ENCODE peak calls at places on chromosomes 13 and 19, in seven cellular contexts. I is colonic mucosa, Q is AG04450, D is lung, O is progenitor cell of endocrine pancreas, S is ascending aorta, Y is heart left ventricle. H is an unnamed sample.

GRCh38 chr13:27825153-27825552 is 32.9 kb downstream of the GSX1 start:
- DNase-seq in I (no peak), Q (no peak), D (no peak), O (no peak), S (no peak), Y (no peak), H (no peak)

GRCh38 chr13:112968910-112969691 is at the start of gene MCF2L:
- DNase-seq in I (peak), Q (no peak), D (peak), O (no peak), S (no peak), Y (no peak), H (peak)

GRCh38 chr19:10158485-10158884 is 36.3 kb downstream of the DNMT1 start:
- DNase-seq in I (no peak), Q (no peak), D (no peak), O (no peak), S (no peak), Y (no peak), H (no peak)

GRCh38 chr13:51523082-51523518 is 61.2 kb upstream of the WDFY2 start:
- DNase-seq in I (no peak), Q (no peak), D (peak), O (no peak), S (no peak), Y (no peak), H (no peak)

GRCh38 chr19:52963229-52963760 is 614 bp upstream of the ZNF816 start:
- DNase-seq in I (peak), Q (no peak), D (no peak), O (no peak), S (no peak), Y (no peak), H (no peak)

GRCh38 chr13:114038211-114038613 is 64.3 kb upstream of the C13orf46 start:
- DNase-seq in I (no peak), Q (no peak), D (no peak), O (no peak), S (no peak), Y (peak), H (no peak)

GRCh38 chr13:63381078-63381859 is 1965.6 kb upstream of the PCDH20 start:
- DNase-seq in I (no peak), Q (no peak), D (no peak), O (no peak), S (no peak), Y (no peak), H (no peak)

GRCh38 chr13:71587193-71587592 is 279.8 kb downstream of the DACH1 start:
- DNase-seq in I (no peak), Q (no peak), D (no peak), O (no peak), S (no peak), Y (no peak), H (no peak)

GRCh38 chr13:44237276-44237767 is 136.3 kb upstream of the SERP2 start:
- DNase-seq in I (peak), Q (peak), D (peak), O (no peak), S (peak), Y (peak), H (peak)

GRCh38 chr19:38515906-38516305 is 82.4 kb downstream of the RYR1 start:
- DNase-seq in I (no peak), Q (no peak), D (no peak), O (no peak), S (no peak), Y (no peak), H (no peak)

GRCh38 chr13:80572308-80572676 is 231.4 kb upstream of the SPRY2 start:
- DNase-seq in I (no peak), Q (no peak), D (no peak), O (no peak), S (no peak), Y (no peak), H (no peak)

GRCh38 chr19:47157455-47158321 is 27.1 kb downstream of the SAE1 start:
- DNase-seq in I (peak), Q (peak), D (peak), O (peak), S (no peak), Y (peak), H (no peak)

GRCh38 chr19:28956421-28956820 is 256.5 kb downstream of the UQCRFS1 start:
- DNase-seq in I (no peak), Q (no peak), D (no peak), O (no peak), S (no peak), Y (no peak), H (no peak)

GRCh38 chr13:50365683-50366391 is 350.6 kb downstream of the KCNRG start:
- DNase-seq in I (no peak), Q (no peak), D (peak), O (no peak), S (no peak), Y (no peak), H (no peak)

GRCh38 chr13:95535243-95535642 is 17.3 kb upstream of the CLDN10 start:
- DNase-seq in I (no peak), Q (no peak), D (no peak), O (no peak), S (no peak), Y (no peak), H (no peak)

GRCh38 chr13:40505196-40505595 is 161.2 kb downstream of the FOXO1 start:
- DNase-seq in I (no peak), Q (no peak), D (no peak), O (no peak), S (no peak), Y (no peak), H (no peak)

GRCh38 chr13:76879211-76879875 is 6.9 kb downstream of the KCTD12 start:
- DNase-seq in I (peak), Q (no peak), D (peak), O (no peak), S (peak), Y (peak), H (no peak)

GRCh38 chr19:13842294-13843103 is 34.4 kb upstream of the NANOS3 start:
- DNase-seq in I (peak), Q (no peak), D (peak), O (no peak), S (peak), Y (peak), H (no peak)

GRCh38 chr13:108895220-108895704 is 265.9 kb downstream of the MYO16 start:
- DNase-seq in I (no peak), Q (no peak), D (no peak), O (no peak), S (no peak), Y (no peak), H (no peak)

GRCh38 chr19:17266589-17266974 is 661 bp upstream of the BABAM1 start:
- DNase-seq in I (no peak), Q (no peak), D (no peak), O (no peak), S (no peak), Y (no peak), H (no peak)

GRCh38 chr13:39892731-39893293 is 237.3 kb downstream of the COG6 start:
- DNase-seq in I (no peak), Q (no peak), D (no peak), O (no peak), S (no peak), Y (peak), H (no peak)

GRCh38 chr19:55605637-55606470 is at the start of gene ZNF865:
- DNase-seq in I (peak), Q (peak), D (peak), O (no peak), S (no peak), Y (peak), H (peak)

GRCh38 chr19:32748497-32748896 is 28.9 kb downstream of the TDRD12 start:
- DNase-seq in I (no peak), Q (no peak), D (no peak), O (no peak), S (no peak), Y (no peak), H (no peak)

GRCh38 chr19:17394891-17395415 is 957 bp upstream of the CCDC194 start:
- DNase-seq in I (peak), Q (no peak), D (no peak), O (no peak), S (no peak), Y (peak), H (no peak)

GRCh38 chr13:32676242-32676641 is 90.0 kb downstream of the PDS5B start:
- DNase-seq in I (no peak), Q (no peak), D (no peak), O (no peak), S (no peak), Y (no peak), H (no peak)

GRCh38 chr19:52170863-52171320 is 529 bp downstream of the ZNF836 start:
- DNase-seq in I (peak), Q (no peak), D (no peak), O (peak), S (no peak), Y (no peak), H (no peak)

GRCh38 chr19:27752530-27753184 is 1460.3 kb downstream of the UQCRFS1 start:
- DNase-seq in I (no peak), Q (no peak), D (no peak), O (no peak), S (no peak), Y (no peak), H (no peak)

GRCh38 chr13:48813518-48813917 is 159.8 kb downstream of the CYSLTR2 start:
- DNase-seq in I (no peak), Q (no peak), D (no peak), O (no peak), S (no peak), Y (no peak), H (no peak)

GRCh38 chr13:89239361-89240127 is 1568.4 kb downstream of the SLITRK5 start:
- DNase-seq in I (no peak), Q (no peak), D (no peak), O (no peak), S (no peak), Y (no peak), H (no peak)

GRCh38 chr13:25980255-25980654 is 71.6 kb downstream of the SHISA2 start:
- DNase-seq in I (no peak), Q (no peak), D (no peak), O (no peak), S (no peak), Y (no peak), H (no peak)
- TF ChIP-seq CTCF in I (no peak), Q (peak), D (no peak), O (peak), S (no peak), Y (no peak), H (peak)

DNA sequence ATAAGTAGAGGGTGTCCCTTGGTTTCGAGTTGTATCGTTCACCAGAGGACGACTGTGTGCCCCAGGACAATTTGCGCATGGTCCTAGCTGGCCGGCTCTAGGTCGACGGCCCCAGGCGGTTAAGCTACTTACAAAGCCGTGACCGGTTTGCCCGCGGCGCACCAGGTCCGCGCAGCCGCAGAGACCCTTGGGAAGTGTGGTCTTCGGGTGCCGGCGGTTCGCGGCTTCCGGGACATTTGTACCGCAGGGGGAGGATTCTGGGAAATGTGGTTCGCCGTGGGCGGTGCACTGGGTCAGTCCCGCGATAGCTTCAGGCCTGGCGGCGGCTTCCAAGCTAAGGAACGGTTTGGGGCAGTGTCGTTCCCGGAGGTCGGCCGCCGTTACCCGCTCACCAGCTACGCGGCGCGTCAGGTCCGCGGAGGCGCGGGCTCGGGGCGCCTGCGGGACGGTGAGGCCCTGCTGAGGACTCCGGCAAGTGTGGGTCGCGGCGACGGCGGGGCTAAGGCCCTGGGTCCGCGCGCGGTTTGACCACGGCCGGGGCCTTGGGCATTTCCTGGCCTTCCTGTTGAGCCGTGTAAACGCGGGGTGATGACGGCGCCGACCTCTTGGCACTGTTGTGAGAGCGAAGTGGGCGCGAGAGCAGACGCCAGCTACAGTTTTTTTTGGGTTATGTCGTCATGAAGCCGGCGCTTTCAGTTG is at the start of gene ZNF302:
- DNase-seq in I (peak), Q (peak), D (peak), O (peak), S (peak), Y (peak), H (peak)
- TF ChIP-seq CTCF in I (no peak), Q (no peak), D (no peak), O (no peak), S (no peak), Y (no peak), H (no peak)

GRCh38 chr19:42250666-42251531 is 4.0 kb downstream of the ERF start:
- DNase-seq in I (no peak), Q (no peak), D (no peak), O (no peak), S (no peak), Y (peak), H (no peak)
- TF ChIP-seq CTCF in I (no peak), Q (no peak), D (no peak), O (no peak), S (no peak), Y (no peak), H (no peak)

GRCh38 chr19:34851277-34851804 is 75.4 kb upstream of the ZNF30 start:
- DNase-seq in I (no peak), Q (no peak), D (no peak), O (no peak), S (no peak), Y (no peak), H (no peak)
- TF ChIP-seq CTCF in I (no peak), Q (no peak), D (no peak), O (peak), S (no peak), Y (no peak), H (no peak)

GRCh38 chr13:23952796-23953195 is 55.5 kb upstream of the C1QTNF9B start:
- DNase-seq in I (no peak), Q (no peak), D (no peak), O (no peak), S (no peak), Y (no peak), H (no peak)

GRCh38 chr13:23949736-23950135 is 52.4 kb upstream of the C1QTNF9B start:
- DNase-seq in I (no peak), Q (no peak), D (no peak), O (no peak), S (no peak), Y (no peak), H (no peak)

GRCh38 chr13:23947893-23948292 is 50.6 kb upstream of the C1QTNF9B start:
- DNase-seq in I (no peak), Q (no peak), D (no peak), O (no peak), S (no peak), Y (no peak), H (no peak)

GRCh38 chr13:23949200-23949599 is 51.9 kb upstream of the C1QTNF9B start:
- DNase-seq in I (no peak), Q (no peak), D (no peak), O (no peak), S (no peak), Y (no peak), H (no peak)

GRCh38 chr13:23950736-23951510 is 53.6 kb upstream of the C1QTNF9B start:
- DNase-seq in I (no peak), Q (no peak), D (no peak), O (no peak), S (no peak), Y (no peak), H (no peak)
- TF ChIP-seq CTCF in I (no peak), Q (peak), D (no peak), O (no peak), S (no peak), Y (no peak), H (no peak)

GRCh38 chr13:31044658-31045620 is 112.5 kb downstream of the TEX26 start:
- DNase-seq in I (peak), Q (no peak), D (no peak), O (no peak), S (no peak), Y (no peak), H (no peak)
- TF ChIP-seq CTCF in I (peak), Q (no peak), D (no peak), O (no peak), S (no peak), Y (no peak), H (no peak)

DNA sequence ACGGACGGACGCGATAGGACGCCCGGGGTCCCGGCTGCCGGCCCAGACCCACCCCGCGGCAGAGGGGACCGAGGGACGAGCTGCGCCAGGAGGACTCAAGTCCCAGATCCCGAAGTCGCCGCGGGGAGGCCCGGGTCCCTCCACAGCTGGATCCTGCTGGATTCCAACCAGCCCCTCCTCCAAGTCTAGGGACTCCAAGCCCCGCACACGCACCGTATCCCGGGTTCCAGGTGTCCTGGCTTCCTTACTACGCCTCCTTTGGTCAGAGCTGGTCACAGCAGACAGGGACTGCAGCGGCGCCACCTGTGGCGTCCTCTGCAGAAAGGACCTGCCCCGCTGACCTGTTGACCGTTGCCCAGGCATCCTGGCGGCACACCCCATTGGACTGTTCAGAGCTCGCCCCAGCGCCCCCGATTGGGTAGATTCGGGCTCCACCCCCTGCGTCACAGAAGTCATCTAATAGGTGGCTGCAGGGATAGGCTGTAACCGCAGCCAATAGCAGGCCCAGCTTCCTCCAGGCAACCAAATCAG is 29.0 kb upstream of the ZNF709 start:
- DNase-seq in I (no peak), Q (no peak), D (peak), O (no peak), S (no peak), Y (peak), H (no peak)
- TF ChIP-seq CTCF in I (no peak), Q (no peak), D (no peak), O (no peak), S (no peak), Y (no peak), H (no peak)

GRCh38 chr19:3970313-3970807 is 539 bp downstream of the DAPK3 start:
- DNase-seq in I (no peak), Q (no peak), D (no peak), O (peak), S (no peak), Y (no peak), H (no peak)

GRCh38 chr19:3975144-3975543 is 4.2 kb upstream of the DAPK3 start:
- DNase-seq in I (no peak), Q (no peak), D (no peak), O (no peak), S (no peak), Y (no peak), H (no peak)

GRCh38 chr19:3969435-3970312 is 1.2 kb downstream of the DAPK3 start:
- DNase-seq in I (no peak), Q (peak), D (no peak), O (peak), S (peak), Y (no peak), H (no peak)

GRCh38 chr19:3968556-3969434 is 2.1 kb downstream of the DAPK3 start:
- DNase-seq in I (peak), Q (peak), D (peak), O (peak), S (peak), Y (peak), H (peak)

DNA sequence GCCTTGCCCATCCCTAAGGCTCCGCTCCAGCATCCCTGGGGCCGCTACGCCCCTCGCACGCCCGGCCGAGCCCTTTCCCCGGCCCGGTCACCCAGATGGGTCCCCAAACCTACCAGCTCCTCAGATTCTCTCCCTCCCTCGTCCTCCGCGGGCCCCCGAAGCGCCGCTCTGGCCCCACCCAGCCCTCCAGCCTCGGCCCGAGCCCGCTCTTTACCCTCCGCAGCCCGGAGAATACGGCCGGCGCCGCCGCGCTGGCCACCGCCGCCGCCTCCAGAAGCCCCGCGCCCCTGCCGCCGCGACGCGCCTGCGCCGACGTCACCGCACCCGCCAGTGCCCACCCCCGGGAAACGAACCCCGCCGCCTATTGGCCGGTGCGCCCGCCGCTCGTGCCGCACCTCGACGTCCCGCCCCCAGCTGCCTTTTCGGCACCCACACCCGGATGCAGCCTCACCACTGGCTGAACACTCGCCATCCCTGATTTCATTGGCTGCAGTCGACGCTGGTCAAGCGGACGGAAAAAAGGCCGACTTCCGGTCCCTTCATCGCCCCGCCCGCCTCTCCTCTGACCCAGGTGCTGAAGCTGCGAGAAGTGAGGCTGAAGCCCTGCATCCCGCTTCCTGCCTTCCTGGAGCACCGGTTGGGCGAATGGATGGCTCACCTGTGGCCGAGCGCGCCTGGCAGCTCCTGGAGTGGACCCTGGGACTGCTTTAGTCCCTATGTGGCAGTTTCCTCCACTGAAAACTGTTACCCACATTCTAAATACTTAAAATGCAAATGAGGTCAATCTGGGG is at the start of gene DAPK3:
- DNase-seq in I (peak), Q (peak), D (peak), O (peak), S (peak), Y (peak), H (peak)
- TF ChIP-seq CTCF in I (no peak), Q (no peak), D (no peak), O (no peak), S (no peak), Y (no peak), H (no peak)

H was measured in AG09319.